ENCODE peak calls at places on chromosome X, in nine cellular contexts. B is neuronal stem cell; Q is stimulated activated CD4-positive, alpha-beta T cell treated with anti-CD3 and anti-CD28 coated beads, Interleukin-4, amount 100 ng/mL, for 24 hours; H is HT1080; R is iPS-NIHi11; V is AG04450; G is mesothelial cell of epicardium; I is Peyer's patch; T is fibroblast of lung. F is an unnamed sample.

GRCh38 chrX:120549483-120550452 is 11.0 kb downstream of the CUL4B start:
- DNase-seq in B (no peak), Q (peak; percentile 30), H (peak; percentile 92), R (no peak), V (peak; percentile 66), G (no peak), I (no peak), T (peak; percentile 97), F (no peak)

GRCh38 chrX:1871887-1872286 is 257.0 kb downstream of the ASMT start:
- DNase-seq in B (no peak), Q (no peak), H (no peak), R (no peak), V (no peak), G (no peak), I (no peak), T (no peak), F (no peak)

GRCh38 chrX:799808-800207 is 169.2 kb downstream of the SHOX start:
- DNase-seq in B (no peak), Q (no peak), H (no peak), R (no peak), V (no peak), G (no peak), I (no peak), T (no peak), F (no peak)

GRCh38 chrX:26848511-26848910 is 614.6 kb downstream of the PPP4R3C start:
- DNase-seq in B (no peak), Q (no peak), H (peak; percentile 7), R (no peak), V (no peak), G (no peak), I (no peak), T (peak; percentile 18), F (no peak)

GRCh38 chrX:136812286-136812685 is 31.6 kb upstream of the ARHGEF6 start:
- DNase-seq in B (no peak), Q (no peak), H (no peak), R (no peak), V (no peak), G (no peak), I (no peak), T (no peak), F (no peak)

GRCh38 chrX:16966745-16967144 is 20.3 kb downstream of the REPS2 start:
- DNase-seq in B (no peak), Q (no peak), H (no peak), R (no peak), V (no peak), G (no peak), I (no peak), T (no peak), F (peak; percentile 4)

GRCh38 chrX:107483976-107484726 is 34.7 kb downstream of the FRMPD3 start:
- DNase-seq in B (peak; percentile 8), Q (no peak), H (no peak), R (peak; percentile 37), V (no peak), G (peak; percentile 45), I (no peak), T (peak; percentile 42), F (no peak)

GRCh38 chrX:420496-421223 is 34.0 kb upstream of the PPP2R3B start:
- DNase-seq in B (no peak), Q (no peak), H (no peak), R (no peak), V (no peak), G (no peak), I (no peak), T (no peak), F (no peak)

GRCh38 chrX:131821945-131822622 is 201.0 kb upstream of the STK26 start:
- DNase-seq in B (no peak), Q (no peak), H (no peak), R (no peak), V (no peak), G (no peak), I (no peak), T (peak; percentile 66), F (no peak)

GRCh38 chrX:106894978-106895452 is 8.1 kb downstream of the RIPPLY1 start:
- DNase-seq in B (no peak), Q (no peak), H (peak; percentile 90), R (no peak), V (peak; percentile 29), G (no peak), I (no peak), T (peak; percentile 76), F (no peak)

GRCh38 chrX:10175317-10175871 is 18.6 kb downstream of the CLCN4 start:
- DNase-seq in B (no peak), Q (no peak), H (peak; percentile 6), R (no peak), V (no peak), G (no peak), I (no peak), T (peak; percentile 82), F (no peak)

GRCh38 chrX:145484740-145485139 is 237.4 kb downstream of the SPANXN1 start:
- DNase-seq in B (no peak), Q (no peak), H (no peak), R (no peak), V (no peak), G (no peak), I (no peak), T (no peak), F (no peak)

GRCh38 chrX:141791856-141792255 is 46.3 kb upstream of the MAGEC3 start:
- DNase-seq in B (no peak), Q (no peak), H (no peak), R (no peak), V (no peak), G (no peak), I (no peak), T (no peak), F (no peak)

GRCh38 chrX:16885628-16886027 is 15.5 kb upstream of the RBBP7 start:
- DNase-seq in B (no peak), Q (no peak), H (no peak), R (no peak), V (no peak), G (no peak), I (no peak), T (no peak), F (no peak)

GRCh38 chrX:119093991-119094741 is 21.4 kb downstream of the CT47C1 start:
- DNase-seq in B (no peak), Q (no peak), H (no peak), R (no peak), V (no peak), G (no peak), I (no peak), T (peak; percentile 13), F (no peak)

GRCh38 chrX:154307207-154307606 is 11.6 kb downstream of the TKTL1 start:
- DNase-seq in B (no peak), Q (no peak), H (no peak), R (no peak), V (no peak), G (no peak), I (no peak), T (no peak), F (peak; percentile 4)

F was measured in Ammon's horn.